ENCODE peak calls at places on chromosomes 4 and X, in four cellular contexts. F is HCT116, D is hepatocyte, E is SK-N-SH. U is an unnamed sample. For H3K9me2 and H3K27me3, the result is how much of the 10 kb centered on the place peaks cover.

GRCh38 chrX:30593435-30594200 is 16.1 kb upstream of the TASL start:
- DNase-seq in F (peak), D (no peak), E (no peak), U (peak)

GRCh38 chrX:154486396-154487207 is at the start of gene UBL4A:
- DNase-seq in E (peak), D (peak), F (peak), U (peak)

GRCh38 chr4:2438822-2439718 is 20.3 kb downstream of the CFAP99 start:
- DNase-seq in E (no peak), D (no peak), F (no peak), U (no peak)

GRCh38 chrX:150869450-150869849 is 29.0 kb downstream of the CD99L2 start:
- DNase-seq in D (no peak), F (no peak), E (no peak), U (no peak)

GRCh38 chr4:125112536-125112935 is 202.2 kb upstream of the FAT4 start:
- DNase-seq in F (no peak), D (no peak), E (no peak), U (no peak)

GRCh38 chr4:81030061-81030616 is 369 bp upstream of the BMP3 start:
- DNase-seq in D (no peak), E (no peak), F (no peak), U (no peak)

GRCh38 chr4:152106113-152106763 is 345.4 kb upstream of the GATB start:
- DNase-seq in F (peak), E (no peak), D (peak), U (peak)

GRCh38 chr4:134337584-134337983 is 136.0 kb upstream of the PABPC4L start:
- DNase-seq in D (no peak), E (no peak), F (no peak), U (no peak)

GRCh38 chr4:66178901-66179300 is 508.6 kb upstream of the EPHA5 start:
- DNase-seq in F (no peak), E (no peak), D (no peak), U (peak)

GRCh38 chrX:10939384-10939783 is 171.7 kb upstream of the HCCS start:
- DNase-seq in F (no peak), D (peak), E (no peak), U (peak)

DNA sequence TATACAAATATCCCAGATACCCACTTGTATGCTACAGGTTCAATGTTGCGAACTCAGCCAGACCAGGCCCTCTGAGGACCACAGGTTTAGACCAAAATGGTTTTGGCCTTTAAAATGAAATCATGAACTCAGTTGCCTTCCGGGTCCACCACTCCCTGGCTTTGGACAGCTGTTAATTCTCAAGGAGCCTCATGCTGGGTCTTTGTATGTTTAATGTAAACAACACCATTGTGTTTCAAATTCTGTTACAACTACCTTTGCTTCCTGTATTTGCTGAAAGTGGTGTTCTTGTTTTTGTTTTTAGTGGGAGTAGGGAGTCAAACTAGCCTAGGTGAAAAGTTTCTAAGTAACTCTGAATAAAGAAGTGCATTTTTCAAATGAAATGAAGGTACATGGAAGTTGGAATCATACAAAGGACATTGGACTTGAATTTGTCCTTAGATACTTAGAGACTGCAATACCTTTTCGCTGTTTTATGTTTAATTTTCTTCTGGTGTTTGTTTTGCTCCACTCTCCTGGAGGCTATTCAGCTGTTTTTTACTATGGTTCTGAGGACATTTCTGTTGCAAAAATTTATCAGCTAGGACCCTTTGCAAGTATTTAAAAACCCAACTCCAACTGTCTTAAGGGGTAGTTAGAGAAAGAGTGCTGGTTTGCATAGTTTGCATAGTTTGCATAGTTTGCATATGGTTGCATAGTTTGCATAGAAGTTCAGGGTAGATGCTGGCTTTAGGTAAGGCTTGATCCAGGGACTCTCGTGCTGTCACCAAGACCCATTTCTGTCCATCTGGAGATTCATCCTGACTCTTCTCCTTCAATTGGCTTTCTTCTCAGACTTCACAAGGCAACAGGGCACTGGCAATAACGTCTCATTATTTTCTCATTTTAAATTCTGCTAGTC is 70.1 kb downstream of the MID1IP1 start:
- DNase-seq in D (no peak), E (no peak), F (no peak), U (no peak)
- H3K9me2 ChIP-seq in D (under half), E (under half), F (under half), U (under half)

DNA sequence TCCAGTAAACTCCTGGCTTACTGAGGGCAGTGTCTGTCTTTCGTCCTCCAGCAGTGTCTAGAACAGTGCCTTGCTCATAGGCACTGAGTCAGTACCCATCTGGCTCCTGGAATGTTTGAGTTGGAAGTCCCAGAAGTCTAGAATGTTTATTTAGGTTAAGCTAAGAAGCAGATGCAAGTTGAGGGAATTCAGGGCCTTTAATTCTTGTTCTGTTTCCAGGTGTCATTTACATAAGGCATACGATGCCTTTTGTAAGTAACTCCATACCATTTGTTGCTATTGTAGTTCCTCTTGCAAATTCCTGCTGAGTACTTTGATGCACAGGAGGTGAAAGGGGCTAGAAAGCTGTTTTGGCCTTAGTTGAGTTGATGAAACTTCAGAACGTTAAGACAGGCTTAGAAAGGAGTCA is 22.2 kb downstream of the ARHGAP10 start:
- DNase-seq in D (no peak), E (no peak), F (no peak), U (peak)
- H3K4me2 ChIP-seq in D (no peak), E (no peak), F (no peak), U (peak)

GRCh38 chr4:1402516-1403101 is 3.6 kb downstream of the NKX1-1 start:
- DNase-seq in E (peak), F (no peak), D (peak), U (no peak)
- H3K27me3 ChIP-seq in E (under half), F (under half), D (under half), U (under half)

DNA sequence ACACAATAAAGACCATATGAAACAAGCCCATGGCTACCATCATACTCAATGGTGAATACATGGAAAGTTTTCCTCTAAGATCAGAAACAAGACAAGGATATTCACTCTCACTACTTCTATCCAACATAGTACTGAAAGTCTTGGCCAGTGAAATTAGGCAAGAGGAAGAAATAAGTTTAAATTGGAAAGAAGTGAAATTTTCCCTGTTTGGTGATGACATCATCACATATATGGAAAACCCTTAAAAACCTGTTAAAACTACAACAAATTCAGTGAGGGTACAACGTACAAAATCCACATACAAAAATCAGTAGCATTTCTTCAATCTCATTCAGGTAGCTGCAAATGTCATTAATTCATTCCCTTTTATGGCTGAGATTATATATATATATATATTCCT is 164.0 kb upstream of the IRS4 start:
- DNase-seq in E (no peak), D (no peak), F (no peak), U (no peak)
- H3K9me2 ChIP-seq in E (under half), D (under half), F (under half), U (under half)

GRCh38 chr4:89753601-89754066 is 83.3 kb downstream of the SNCA start:
- DNase-seq in E (peak), F (peak), D (peak), U (peak)
- H3K4me2 ChIP-seq in E (peak), F (peak), D (peak), U (no peak)

U was measured in PC-3.